ENCODE peak calls at places on chromosomes 4 and X, in six cellular contexts. U is mesendoderm; Z is mesenchymal stem cell; T is stomach; B is OCI-LY7; A is CD8-positive, alpha-beta memory T cell. O is an unnamed sample.

GRCh38 chrX:119503484-119503861 is 35.2 kb downstream of the SLC25A5 start:
- DNase-seq in A (no peak), T (peak; percentile 53), Z (peak; percentile 82), U (peak; percentile 53), B (no peak), O (no peak)

GRCh38 chr4:42391981-42392380 is 5.3 kb upstream of the SHISA3 start:
- DNase-seq in T (no peak), A (no peak), U (no peak), Z (no peak), B (no peak), O (peak; percentile 59)

GRCh38 chrX:113675278-113675677 is 834.6 kb upstream of the AMOT start:
- DNase-seq in B (no peak), U (no peak), A (no peak), Z (no peak), T (no peak), O (no peak)

GRCh38 chrX:4670606-4671005 is 957.2 kb upstream of the PRKX start:
- DNase-seq in B (no peak), U (no peak), T (peak; percentile 35), A (no peak), Z (no peak), O (no peak)

GRCh38 chr4:118032691-118033090 is 1.6 kb upstream of the NDST3 start:
- DNase-seq in T (no peak), B (no peak), Z (peak; percentile 45), A (no peak), U (peak; percentile 87), O (no peak)

GRCh38 chrX:149631293-149632165 is at the start of gene TMEM185A:
- DNase-seq in B (peak; percentile 75), T (peak; percentile 74), U (peak; percentile 74), A (peak; percentile 77), Z (peak; percentile 64), O (peak; percentile 76)

GRCh38 chrX:28586291-28586690 is 955 bp upstream of the IL1RAPL1 start:
- DNase-seq in T (no peak), B (no peak), U (peak; percentile 63), Z (peak; percentile 56), A (no peak), O (peak; percentile 1)

GRCh38 chr4:39913466-39913865 is 64.2 kb downstream of the PDS5A start:
- DNase-seq in T (no peak), A (no peak), B (no peak), Z (no peak), U (no peak), O (no peak)

GRCh38 chr4:83974111-83974789 is 438.3 kb downstream of the GPAT3 start:
- DNase-seq in Z (no peak), U (no peak), T (no peak), B (no peak), A (no peak), O (no peak)

GRCh38 chr4:27276322-27277073 is 415.9 kb downstream of the STIM2 start:
- DNase-seq in A (no peak), T (no peak), B (no peak), Z (no peak), U (no peak), O (no peak)

GRCh38 chr4:163356104-163356503 is 12.4 kb downstream of the NPY5R start:
- DNase-seq in Z (no peak), A (no peak), B (no peak), U (no peak), T (no peak), O (no peak)

GRCh38 chr4:82614868-82615449 is 53.2 kb upstream of the TMEM150C start:
- DNase-seq in A (no peak), Z (no peak), U (no peak), T (no peak), B (no peak), O (peak; percentile 44)

GRCh38 chr4:153955306-153955705 is 166.4 kb upstream of the SFRP2 start:
- DNase-seq in B (no peak), A (no peak), Z (no peak), U (no peak), T (no peak), O (no peak)

GRCh38 chrX:68498508-68499379 is at the start of gene YIPF6:
- DNase-seq in T (peak; percentile 79), U (peak; percentile 81), A (peak; percentile 54), Z (peak; percentile 81), B (peak; percentile 75), O (peak; percentile 71)

GRCh38 chrX:11663875-11664210 is 1.9 kb downstream of the ARHGAP6 start:
- DNase-seq in T (no peak), Z (peak; percentile 32), U (peak; percentile 9), B (no peak), A (no peak), O (no peak)

GRCh38 chr4:61493470-61493869 is 293.3 kb downstream of the ADGRL3 start:
- DNase-seq in T (no peak), U (peak; percentile 54), Z (no peak), A (no peak), B (no peak), O (peak; percentile 20)

GRCh38 chrX:47623540-47624027 is 3.9 kb upstream of the SYN1 start:
- DNase-seq in B (no peak), U (peak; percentile 91), T (no peak), A (peak; percentile 62), Z (peak; percentile 77), O (peak; percentile 89)

GRCh38 chr4:158824425-158825274 is 55.8 kb downstream of the FNIP2 start:
- DNase-seq in Z (peak; percentile 55), B (no peak), A (no peak), U (peak; percentile 60), T (peak; percentile 61), O (no peak)

GRCh38 chr4:158821228-158822009 is 52.6 kb downstream of the FNIP2 start:
- DNase-seq in T (no peak), A (no peak), U (no peak), Z (peak; percentile 50), B (no peak), O (no peak)

GRCh38 chr4:158823461-158823873 is 54.6 kb downstream of the FNIP2 start:
- DNase-seq in U (no peak), B (no peak), A (no peak), Z (peak; percentile 66), T (no peak), O (no peak)

GRCh38 chr4:158819942-158820786 is 51.3 kb downstream of the FNIP2 start:
- DNase-seq in A (no peak), U (no peak), T (no peak), B (no peak), Z (no peak), O (no peak)

GRCh38 chr4:158822348-158822747 is 53.5 kb downstream of the FNIP2 start:
- DNase-seq in B (no peak), A (no peak), Z (no peak), U (no peak), T (no peak), O (no peak)
- H3K4me1 ChIP-seq in B (no peaks in the 10 kb centered on the region), A (peaks cover 16% of the 10 kb centered on the region), Z (peaks cover 12% of the 10 kb centered on the region), U (peaks cover 19% of the 10 kb centered on the region), T (peaks cover 60% of the 10 kb centered on the region), O (no peaks in the 10 kb centered on the region)

GRCh38 chrX:141176586-141177451 is at the start of gene LDOC1:
- DNase-seq in T (peak; percentile 73), A (peak; percentile 56), Z (peak; percentile 76), U (peak; percentile 90), B (no peak), O (no peak)
- H3K4me3 ChIP-seq in T (peak within 1 kb of the TSS; percentile 58), A (peak within 1 kb of the TSS; percentile 47), Z (peak within 1 kb of the TSS; percentile 87), U (peak within 1 kb of the TSS; percentile 77), B (no peak within 1 kb of the TSS), O (no peak within 1 kb of the TSS)

GRCh38 chr4:2291705-2292651 is 30.1 kb upstream of the MXD4 start:
- DNase-seq in T (no peak), U (no peak), A (no peak), B (no peak), Z (no peak), O (no peak)
- H3K4me1 ChIP-seq in T (no peaks in the 10 kb centered on the region), U (no peaks in the 10 kb centered on the region), A (peaks cover 60% of the 10 kb centered on the region), B (peaks cover 32% of the 10 kb centered on the region), Z (peaks cover 12% of the 10 kb centered on the region), O (peaks cover 9% of the 10 kb centered on the region)

GRCh38 chr4:168641811-168642140 is 144.9 kb downstream of the PALLD start:
- DNase-seq in A (no peak), Z (no peak), U (no peak), T (no peak), B (no peak), O (no peak)

GRCh38 chr4:168645933-168646768 is 149.3 kb downstream of the PALLD start:
- DNase-seq in T (no peak), A (no peak), Z (no peak), U (peak; percentile 78), B (no peak), O (peak; percentile 51)

GRCh38 chr4:168643083-168643795 is 146.4 kb downstream of the PALLD start:
- DNase-seq in T (no peak), B (no peak), Z (no peak), A (no peak), U (no peak), O (peak; percentile 86)

GRCh38 chr4:168639914-168640313 is 143.1 kb downstream of the PALLD start:
- DNase-seq in B (no peak), Z (no peak), A (no peak), T (no peak), U (no peak), O (no peak)

GRCh38 chr4:168643796-168644159 is 146.9 kb downstream of the PALLD start:
- DNase-seq in U (no peak), T (no peak), A (no peak), Z (no peak), B (no peak), O (peak; percentile 69)
- H3K4me3 ChIP-seq in U (no peak overlapping the region), T (no peak overlapping the region), A (no peak overlapping the region), Z (no peak overlapping the region), B (no peak overlapping the region), O (peak overlapping the region; percentile 32)

GRCh38 chr4:143403551-143403816 is 66.8 kb downstream of the GAB1 start:
- DNase-seq in Z (no peak), B (peak; percentile 80), A (no peak), U (no peak), T (no peak), O (no peak)
- H3K4me1 ChIP-seq in Z (peaks cover 7% of the 10 kb centered on the region), B (peaks cover 99% of the 10 kb centered on the region), A (peaks cover 3% of the 10 kb centered on the region), U (no peaks in the 10 kb centered on the region), T (peaks cover 24% of the 10 kb centered on the region), O (peaks cover 66% of the 10 kb centered on the region)

GRCh38 chr4:168651374-168651773 is 154.5 kb downstream of the PALLD start:
- DNase-seq in U (peak; percentile 46), T (no peak), Z (no peak), B (no peak), A (no peak), O (peak; percentile 65)

GRCh38 chr4:168652818-168653217 is 156.0 kb downstream of the PALLD start:
- DNase-seq in Z (no peak), T (no peak), U (no peak), B (no peak), A (no peak), O (no peak)

GRCh38 chr4:168654206-168655174 is 157.6 kb downstream of the PALLD start:
- DNase-seq in A (no peak), U (no peak), B (no peak), Z (no peak), T (peak; percentile 57), O (no peak)

GRCh38 chr4:168648929-168649328 is 152.1 kb downstream of the PALLD start:
- DNase-seq in T (no peak), U (peak; percentile 95), Z (peak; percentile 83), B (no peak), A (no peak), O (peak; percentile 46)

GRCh38 chr4:168651864-168652263 is 155.0 kb downstream of the PALLD start:
- DNase-seq in Z (no peak), U (no peak), B (no peak), T (no peak), A (no peak), O (no peak)
- H3K4me3 ChIP-seq in Z (no peak overlapping the region), U (no peak overlapping the region), B (no peak overlapping the region), T (no peak overlapping the region), A (no peak overlapping the region), O (no peak overlapping the region)

O was measured in A673.